ENCODE peak calls at places on chromosomes 6 and 20, in seven cellular contexts. E is cardiac muscle cell, U is IMR-90, R is heart right ventricle, Z is ovary, G is tibial artery, Y is thyroid gland. W is an unnamed sample.
A peak's percentile ranks its signal among the peaks of the same experiment; 100 is the strongest.

GRCh38 chr6:44576132-44576601 is 188.7 kb downstream of the CDC5L start:
- DNase-seq in E (no peak), U (peak; percentile 41), R (no peak), Z (no peak), G (no peak), Y (no peak), W (no peak)

GRCh38 chr6:168179702-168180382 is 100.8 kb upstream of the FRMD1 start:
- DNase-seq in E (no peak), U (no peak), R (no peak), Z (no peak), G (peak; percentile 12), Y (no peak), W (no peak)

GRCh38 chr6:13272131-13273046 is 55.9 kb downstream of the TBC1D7 start:
- DNase-seq in E (no peak), U (no peak), R (peak; percentile 29), Z (no peak), G (peak; percentile 69), Y (peak; percentile 14), W (no peak)

GRCh38 chr20:64069614-64070243 is 6.7 kb downstream of the TCEA2 start:
- DNase-seq in E (peak; percentile 63), U (no peak), R (no peak), Z (no peak), G (no peak), Y (no peak), W (no peak)

GRCh38 chr6:42030585-42031506 is 19.5 kb upstream of the TAF8 start:
- DNase-seq in E (peak; percentile 55), U (no peak), R (peak; percentile 46), Z (peak; percentile 46), G (no peak), Y (peak; percentile 96), W (no peak)

GRCh38 chr20:51129201-51129671 is 106.3 kb upstream of the KCNG1 start:
- DNase-seq in E (peak; percentile 71), U (no peak), R (no peak), Z (no peak), G (no peak), Y (no peak), W (no peak)

GRCh38 chr6:134097114-134097707 is 44.8 kb upstream of the SLC2A12 start:
- DNase-seq in E (peak; percentile 80), U (peak; percentile 75), R (peak; percentile 13), Z (peak; percentile 73), G (peak; percentile 51), Y (peak; percentile 57), W (no peak)

GRCh38 chr20:50824137-50824536 is 29.3 kb downstream of the BCAS4 start:
- DNase-seq in E (no peak), U (peak; percentile 86), R (peak; percentile 20), Z (peak; percentile 65), G (peak; percentile 84), Y (no peak), W (peak; percentile 64)

GRCh38 chr6:83065511-83066192 is at the start of gene UBE3D:
- DNase-seq in E (peak; percentile 95), U (peak; percentile 75), R (peak; percentile 92), Z (peak; percentile 91), G (peak; percentile 86), Y (peak; percentile 96), W (no peak)

GRCh38 chr6:111487656-111488055 is 4.6 kb upstream of the REV3L start:
- DNase-seq in E (no peak), U (peak; percentile 88), R (no peak), Z (no peak), G (no peak), Y (no peak), W (no peak)

GRCh38 chr20:16624106-16624505 is 50.9 kb upstream of the KIF16B start:
- DNase-seq in E (no peak), U (no peak), R (no peak), Z (no peak), G (no peak), Y (no peak), W (no peak)

GRCh38 chr20:39961667-39962066 is 727.4 kb downstream of the MAFB start:
- DNase-seq in E (no peak), U (no peak), R (no peak), Z (no peak), G (no peak), Y (no peak), W (no peak)

GRCh38 chr6:88983532-88983931 is 20.1 kb upstream of the RNGTT start:
- DNase-seq in E (peak; percentile 48), U (peak; percentile 36), R (no peak), Z (no peak), G (no peak), Y (no peak), W (no peak)

GRCh38 chr6:43669050-43669921 is 18.3 kb downstream of the MRPS18A start:
- DNase-seq in E (peak; percentile 11), U (peak; percentile 59), R (peak; percentile 77), Z (peak; percentile 56), G (peak; percentile 64), Y (peak; percentile 68), W (no peak)

GRCh38 chr6:112054520-112055160 is 736 bp downstream of the CCN6 start:
- DNase-seq in E (no peak), U (peak; percentile 31), R (no peak), Z (no peak), G (no peak), Y (no peak), W (no peak)

GRCh38 chr6:21680611-21681010 is 87.1 kb downstream of the SOX4 start:
- DNase-seq in E (no peak), U (no peak), R (no peak), Z (no peak), G (no peak), Y (no peak), W (no peak)

GRCh38 chr6:45613678-45614077 is 235.9 kb upstream of the SUPT3H start:
- DNase-seq in E (no peak), U (peak; percentile 80), R (no peak), Z (peak; percentile 26), G (peak; percentile 58), Y (no peak), W (peak; percentile 50)

GRCh38 chr6:155183095-155183494 is 80.7 kb upstream of the CLDN20 start:
- DNase-seq in E (no peak), U (no peak), R (no peak), Z (no peak), G (no peak), Y (no peak), W (no peak)

GRCh38 chr6:132400641-132401119 is 595 bp downstream of the MOXD1 start:
- DNase-seq in E (peak; percentile 15), U (no peak), R (no peak), Z (no peak), G (no peak), Y (no peak), W (no peak)

GRCh38 chr20:5786930-5787826 is 37.0 kb downstream of the SHLD1 start:
- DNase-seq in E (no peak), U (peak; percentile 64), R (no peak), Z (peak; percentile 45), G (peak; percentile 28), Y (peak; percentile 73), W (no peak)

GRCh38 chr6:101477436-101477835 is 83.9 kb downstream of the GRIK2 start:
- DNase-seq in E (no peak), U (no peak), R (no peak), Z (no peak), G (no peak), Y (no peak), W (no peak)

GRCh38 chr20:1710484-1710883 is 52.9 kb upstream of the SIRPG start:
- DNase-seq in E (no peak), U (no peak), R (no peak), Z (no peak), G (no peak), Y (no peak), W (no peak)

GRCh38 chr20:57048027-57048869 is 218.2 kb downstream of the BMP7 start:
- DNase-seq in E (peak; percentile 70), U (no peak), R (no peak), Z (no peak), G (no peak), Y (no peak), W (no peak)

GRCh38 chr20:34242879-34243278 is 1.7 kb downstream of the ASIP start:
- DNase-seq in E (no peak), U (no peak), R (no peak), Z (no peak), G (no peak), Y (no peak), W (no peak)

GRCh38 chr6:36631326-36632046 is 37.3 kb downstream of the SRSF3 start:
- DNase-seq in E (peak; percentile 60), U (no peak), R (no peak), Z (no peak), G (no peak), Y (peak; percentile 54), W (no peak)

DNA sequence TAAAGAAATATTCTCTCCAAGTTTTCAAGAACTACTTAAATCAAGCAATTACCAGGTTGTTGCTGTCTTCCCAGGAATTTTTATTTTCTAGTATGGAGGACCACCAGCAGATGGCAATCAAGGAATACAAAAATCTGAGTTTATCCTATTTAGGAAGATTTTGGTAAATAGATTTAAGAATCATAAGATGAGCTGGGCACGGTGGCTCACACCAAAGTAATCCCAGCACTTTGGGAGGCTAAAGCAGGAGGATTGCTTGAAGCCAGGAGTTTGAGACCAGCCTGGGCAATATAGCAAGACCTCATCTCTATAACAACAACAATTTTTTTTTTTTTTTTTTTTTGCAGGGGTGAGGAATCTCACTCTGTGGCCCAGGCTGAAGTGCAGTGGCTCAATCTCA is 19.3 kb upstream of the SEC63 start:
- DNase-seq in E (no peak), U (peak; percentile 39), R (no peak), Z (no peak), G (no peak), Y (no peak), W (no peak)
- TF ChIP-seq CTCF in E (peak; percentile 52), U (peak; percentile 47), R (no peak), Z (peak; percentile 40), G (peak; percentile 16), Y (peak; percentile 57), W (peak; percentile 44)

GRCh38 chr6:156597130-156597529 is 180.0 kb upstream of the ARID1B start:
- DNase-seq in E (no peak), U (no peak), R (no peak), Z (no peak), G (no peak), Y (no peak), W (no peak)
- H3K36me3 ChIP-seq in E (no peaks in the 10 kb centered on the region), U (no peaks in the 10 kb centered on the region), R (no peaks in the 10 kb centered on the region), Z (no peaks in the 10 kb centered on the region), G (no peaks in the 10 kb centered on the region), Y (no peaks in the 10 kb centered on the region), W (no peaks in the 10 kb centered on the region)

DNA sequence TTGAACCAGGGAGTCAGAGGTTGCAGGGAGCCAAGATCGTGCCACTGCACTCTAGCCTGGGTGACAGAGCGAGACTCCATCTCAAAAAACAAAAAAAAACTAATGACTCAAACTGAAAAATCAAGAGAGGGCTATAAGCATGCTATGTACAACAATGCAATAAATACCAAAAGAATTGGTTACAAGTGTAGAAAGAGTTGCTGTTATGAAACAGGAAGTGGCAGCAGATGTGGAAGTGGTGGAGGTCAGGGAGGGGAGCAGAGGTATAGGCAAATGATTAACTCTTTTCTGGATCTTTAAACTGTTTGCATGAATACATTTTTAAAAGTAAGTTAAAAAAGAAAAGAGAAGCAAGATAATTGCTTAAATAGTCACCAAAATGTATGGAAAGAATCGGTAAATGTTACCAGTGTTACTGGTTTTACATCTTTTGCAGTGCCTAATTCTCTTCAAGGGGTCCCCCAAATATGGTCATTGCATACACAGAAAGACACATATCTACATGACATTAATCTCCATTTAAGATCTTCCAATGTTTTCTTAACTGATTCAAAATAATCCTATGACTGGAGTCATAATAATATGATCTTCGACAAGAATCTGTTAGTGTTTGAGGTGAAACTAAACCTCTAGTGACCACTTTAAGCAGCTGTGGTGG is 15.0 kb downstream of the CALHM6 start:
- DNase-seq in E (no peak), U (peak; percentile 24), R (no peak), Z (no peak), G (no peak), Y (no peak), W (no peak)
- H3K4me3 ChIP-seq in E (no peak overlapping the region), U (no peak overlapping the region), R (no peak overlapping the region), Z (no peak overlapping the region), G (no peak overlapping the region), Y (no peak overlapping the region), W (no peak overlapping the region)

GRCh38 chr20:62666736-62667529 is 24.6 kb downstream of the SLCO4A1 start:
- DNase-seq in E (no peak), U (peak; percentile 20), R (no peak), Z (peak; percentile 33), G (peak; percentile 79), Y (peak; percentile 33), W (no peak)
- TF ChIP-seq CTCF in E (no peak), U (no peak), R (no peak), Z (no peak), G (no peak), Y (no peak), W (no peak)

W was measured in BJ.